ENCODE peak calls at places on chromosome 2, in four cellular contexts. K is psoas muscle; H is cardiac muscle cell; J is CD4-positive, alpha-beta T cell. Q is an unnamed sample. For H3K27me3, the result is how much of the 10 kb centered on the place peaks cover.

GRCh38 chr2:233082222-233082933 is 22.2 kb downstream of the INPP5D start:
- DNase-seq in H (no peak), J (no peak), K (no peak), Q (peak)

GRCh38 chr2:28480403-28481049 is 15.3 kb upstream of the PLB1 start:
- DNase-seq in K (no peak), J (no peak), H (no peak), Q (no peak)

GRCh38 chr2:199261221-199261620 is 196.5 kb downstream of the SATB2 start:
- DNase-seq in K (no peak), H (peak), J (no peak), Q (no peak)

GRCh38 chr2:132412021-132412420 is 4.6 kb upstream of the GPR39 start:
- DNase-seq in J (no peak), H (no peak), K (no peak), Q (no peak)

GRCh38 chr2:74481961-74482800 is 617 bp downstream of the CCDC142 start:
- DNase-seq in H (peak), J (peak), K (peak), Q (peak)

GRCh38 chr2:11097038-11097720 is 58.1 kb upstream of the SLC66A3 start:
- DNase-seq in J (no peak), K (peak), H (peak), Q (peak)

GRCh38 chr2:10142640-10142965 is 20.1 kb downstream of the RRM2 start:
- DNase-seq in H (no peak), J (no peak), K (no peak), Q (no peak)

GRCh38 chr2:29603341-29603740 is 318.0 kb downstream of the ALK start:
- DNase-seq in H (no peak), J (no peak), K (no peak), Q (no peak)

GRCh38 chr2:28626891-28627421 is 124.7 kb upstream of the PPP1CB start:
- DNase-seq in H (peak), K (peak), J (no peak), Q (peak)

GRCh38 chr2:117763806-117764205 is 50.7 kb upstream of the DDX18 start:
- DNase-seq in J (no peak), H (no peak), K (no peak), Q (no peak)

GRCh38 chr2:32977228-32977758 is 30.5 kb downstream of the LTBP1 start:
- DNase-seq in K (peak), J (no peak), H (peak), Q (no peak)

GRCh38 chr2:70936979-70937811 is 1.5 kb downstream of the ATP6V1B1 start:
- DNase-seq in H (no peak), J (no peak), K (no peak), Q (no peak)

GRCh38 chr2:75130171-75130570 is 69.1 kb downstream of the TACR1 start:
- DNase-seq in K (no peak), H (no peak), J (no peak), Q (no peak)

GRCh38 chr2:23327897-23328296 is 57.1 kb upstream of the KLHL29 start:
- DNase-seq in J (no peak), H (no peak), K (no peak), Q (no peak)

GRCh38 chr2:109467701-109468100 is 146.1 kb downstream of the SEPTIN10 start:
- DNase-seq in K (no peak), H (no peak), J (no peak), Q (no peak)

GRCh38 chr2:236979664-236980063 is 106.0 kb upstream of the COPS8 start:
- DNase-seq in H (no peak), K (no peak), J (no peak), Q (no peak)

GRCh38 chr2:141942006-141942789 is 188.6 kb downstream of the LRP1B start:
- DNase-seq in H (no peak), K (no peak), J (no peak), Q (no peak)

GRCh38 chr2:157172866-157173578 is 84.5 kb upstream of the GALNT5 start:
- DNase-seq in J (no peak), H (peak), K (no peak), Q (no peak)

GRCh38 chr2:141020346-141020745 is 1110.5 kb downstream of the LRP1B start:
- DNase-seq in J (no peak), K (no peak), H (no peak), Q (no peak)

GRCh38 chr2:74119912-74120825 is 27.5 kb downstream of the BOLA3 start:
- DNase-seq in H (peak), J (peak), K (peak), Q (peak)

GRCh38 chr2:88852753-88853402 is 161.4 kb downstream of the RPIA start:
- DNase-seq in J (no peak), K (no peak), H (peak), Q (no peak)

GRCh38 chr2:238916176-238916874 is 68.4 kb downstream of the TWIST2 start:
- DNase-seq in H (no peak), K (no peak), J (no peak), Q (no peak)

GRCh38 chr2:48941908-48942307 is 186.4 kb upstream of the LHCGR start:
- DNase-seq in H (no peak), K (no peak), J (no peak), Q (no peak)

GRCh38 chr2:223019987-223020717 is 31.8 kb upstream of the KCNE4 start:
- DNase-seq in H (no peak), J (no peak), K (no peak), Q (no peak)

GRCh38 chr2:168538534-168538933 is 82.5 kb downstream of the CERS6 start:
- DNase-seq in J (no peak), K (no peak), H (no peak), Q (no peak)

GRCh38 chr2:118112771-118113334 is 24.6 kb downstream of the INSIG2 start:
- DNase-seq in J (no peak), H (peak), K (no peak), Q (no peak)

GRCh38 chr2:30655660-30656059 is 151.6 kb downstream of the CAPN13 start:
- DNase-seq in H (peak), J (no peak), K (no peak), Q (no peak)

GRCh38 chr2:47070920-47071824 is 83.9 kb downstream of the STPG4 start:
- DNase-seq in J (peak), K (peak), H (peak), Q (peak)

GRCh38 chr2:66303471-66303870 is 131.5 kb upstream of the MEIS1 start:
- DNase-seq in J (no peak), K (no peak), H (no peak), Q (no peak)

GRCh38 chr2:205494856-205495255 is 187.4 kb upstream of the NRP2 start:
- DNase-seq in H (no peak), K (no peak), J (no peak), Q (no peak)

GRCh38 chr2:96847586-96847985 is 3.8 kb upstream of the ANKRD23 start:
- DNase-seq in H (no peak), K (no peak), J (no peak), Q (no peak)

DNA sequence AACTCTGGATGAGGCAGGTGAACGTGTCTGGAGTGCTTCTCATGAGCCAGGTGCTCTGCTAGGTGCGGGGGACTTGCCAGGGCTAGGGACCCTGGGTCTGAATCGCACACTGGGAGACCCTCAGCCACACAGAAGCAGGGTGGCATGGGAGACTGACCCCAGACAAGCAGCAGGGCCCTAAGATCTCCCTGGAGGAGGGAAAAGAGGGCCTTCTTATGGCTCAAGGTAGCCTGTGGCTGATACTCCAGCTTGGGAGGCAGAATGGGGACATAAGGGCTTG is 12.8 kb upstream of the CIB4 start:
- DNase-seq in H (no peak), K (no peak), J (no peak), Q (no peak)
- H3K27me3 ChIP-seq in H (under half), K (under half), J (under half), Q (under half)

GRCh38 chr2:73071452-73072399 is at the start of gene SFXN5:
- DNase-seq in H (peak), K (peak), J (peak), Q (peak)
- TF ChIP-seq CTCF in H (peak), K (peak), J (no peak), Q (peak)

DNA sequence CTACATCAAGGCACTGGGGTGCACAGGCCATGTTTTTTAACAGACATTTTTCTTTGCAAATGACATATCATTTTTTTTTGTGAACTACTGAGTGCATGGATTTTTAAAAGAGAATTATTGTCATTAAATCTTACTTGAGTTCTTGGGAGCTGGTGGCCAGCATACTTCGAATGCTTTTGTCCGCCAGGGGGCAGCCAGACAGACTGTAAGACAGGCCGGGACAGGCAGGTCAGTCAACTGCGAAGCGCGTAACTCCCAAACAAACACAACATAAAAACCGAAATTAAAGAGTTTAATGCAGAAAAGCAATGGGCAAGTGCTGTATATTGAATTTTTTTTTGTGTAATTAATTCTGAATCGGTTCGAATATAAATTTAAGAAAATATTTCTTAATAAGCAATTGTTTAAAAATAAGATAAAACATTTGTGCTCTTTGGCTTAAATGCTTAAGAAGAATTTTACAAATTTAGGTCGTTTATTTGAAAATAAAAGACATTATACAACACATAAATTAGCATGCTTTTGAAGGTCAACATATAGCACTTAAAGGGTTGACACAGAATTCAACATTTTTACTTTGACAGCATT is 142.2 kb upstream of the PXDN start:
- DNase-seq in H (peak), J (peak), K (no peak), Q (peak)
- H3K27me3 ChIP-seq in H (under half), J (under half), K (under half), Q (under half)

DNA sequence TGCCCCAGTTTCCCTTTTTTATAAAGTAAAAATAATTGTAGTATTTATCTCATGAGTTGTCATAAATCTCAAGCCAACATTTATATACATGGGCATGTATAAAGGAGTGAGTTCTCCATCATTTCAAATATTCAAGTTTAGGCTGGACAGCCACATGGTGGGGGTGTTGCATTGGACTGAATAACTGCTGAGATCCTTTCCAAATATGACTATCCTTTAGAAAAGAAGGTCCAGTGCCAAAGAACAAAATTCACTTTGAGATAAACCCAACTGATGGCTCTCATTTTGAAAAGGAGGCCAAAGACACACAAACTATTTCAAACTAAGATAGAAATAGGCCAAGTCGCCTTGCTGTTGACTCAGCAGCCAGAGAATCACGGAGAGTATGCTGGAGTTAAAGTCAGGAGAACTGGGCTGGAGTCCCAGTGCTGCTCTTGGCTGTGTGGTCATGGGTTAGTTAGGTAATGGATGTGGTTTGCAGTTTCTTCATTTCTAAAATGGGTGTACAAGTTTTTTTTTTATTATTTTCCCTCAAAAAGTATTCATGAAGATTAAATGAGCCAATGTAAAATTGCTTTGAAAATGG is 204.4 kb upstream of the LRATD1 start:
- DNase-seq in H (no peak), K (no peak), J (no peak), Q (peak)
- TF ChIP-seq CTCF in H (no peak), K (no peak), J (no peak), Q (peak)

DNA sequence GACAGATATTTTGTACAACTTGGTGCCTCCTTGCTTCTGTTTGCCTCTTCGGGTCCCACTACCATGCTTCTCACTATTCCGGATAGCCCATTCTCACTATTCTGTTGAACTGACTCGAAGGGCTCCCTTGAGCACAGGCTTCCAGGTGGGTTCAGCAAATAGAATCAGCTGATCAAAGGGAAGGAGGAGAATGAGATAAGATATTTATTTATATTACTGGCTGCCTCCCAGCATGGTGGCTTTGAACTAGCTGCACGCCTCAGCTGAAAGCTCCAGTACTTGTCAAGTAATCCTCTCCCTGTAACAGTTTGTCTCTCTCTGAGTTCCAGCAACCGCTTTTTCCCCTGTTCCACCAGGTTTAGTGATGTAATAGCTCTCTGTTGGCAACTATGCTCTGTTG is 187.8 kb upstream of the HNRNPA3 start:
- DNase-seq in H (no peak), J (no peak), K (no peak), Q (no peak)
- H3K27me3 ChIP-seq in H (under half), J (under half), K (under half), Q (under half)